ENCODE peak calls at places on chromosomes 3 and 15, in six cellular contexts. One of them, this sample, is unnamed.

GRCh38 chr3:192183109-192183508 is 544.2 kb downstream of the FGF12 start:
- DNase-seq in left ventricle myocardium inferior: no peak
- DNase-seq in psoas muscle: no peak
- DNase-seq in lower lobe of right lung: no peak
- DNase-seq in CD8-positive, alpha-beta T cell: no peak
- DNase-seq in esophagus squamous epithelium: no peak
- DNase-seq in this sample: no peak

GRCh38 chr15:66809664-66810063 is 107.6 kb downstream of the SMAD6 start:
- DNase-seq in CD8-positive, alpha-beta T cell: no peak
- DNase-seq in left ventricle myocardium inferior: no peak
- DNase-seq in lower lobe of right lung: no peak
- DNase-seq in esophagus squamous epithelium: no peak
- DNase-seq in psoas muscle: no peak
- DNase-seq in this sample: no peak

GRCh38 chr15:63826513-63826912 is 7.2 kb downstream of the HERC1 start:
- DNase-seq in esophagus squamous epithelium: no peak
- DNase-seq in psoas muscle: no peak
- DNase-seq in left ventricle myocardium inferior: no peak
- DNase-seq in lower lobe of right lung: no peak
- DNase-seq in CD8-positive, alpha-beta T cell: no peak
- DNase-seq in this sample: no peak

GRCh38 chr3:59502806-59503205 is 453.0 kb upstream of the CFAP20DC start:
- DNase-seq in lower lobe of right lung: no peak
- DNase-seq in left ventricle myocardium inferior: no peak
- DNase-seq in esophagus squamous epithelium: no peak
- DNase-seq in psoas muscle: no peak
- DNase-seq in CD8-positive, alpha-beta T cell: no peak
- DNase-seq in this sample: no peak

GRCh38 chr3:117844676-117845075 is 1135.1 kb downstream of the TUSC7 start:
- DNase-seq in CD8-positive, alpha-beta T cell: no peak
- DNase-seq in lower lobe of right lung: no peak
- DNase-seq in psoas muscle: no peak
- DNase-seq in esophagus squamous epithelium: no peak
- DNase-seq in left ventricle myocardium inferior: no peak
- DNase-seq in this sample: no peak

GRCh38 chr3:187017511-187018230 is 87.3 kb downstream of the ST6GAL1 start:
- DNase-seq in lower lobe of right lung: no peak
- DNase-seq in psoas muscle: no peak
- DNase-seq in CD8-positive, alpha-beta T cell: no peak
- DNase-seq in esophagus squamous epithelium: no peak
- DNase-seq in left ventricle myocardium inferior: peak; percentile 54
- DNase-seq in this sample: no peak

GRCh38 chr15:79994651-79995050 is 23.7 kb upstream of the BCL2A1 start:
- DNase-seq in CD8-positive, alpha-beta T cell: no peak
- DNase-seq in psoas muscle: no peak
- DNase-seq in esophagus squamous epithelium: no peak
- DNase-seq in left ventricle myocardium inferior: no peak
- DNase-seq in lower lobe of right lung: no peak
- DNase-seq in this sample: no peak

GRCh38 chr15:36903922-36904479 is 196.3 kb downstream of the MEIS2 start:
- DNase-seq in psoas muscle: no peak
- DNase-seq in CD8-positive, alpha-beta T cell: no peak
- DNase-seq in left ventricle myocardium inferior: no peak
- DNase-seq in lower lobe of right lung: no peak
- DNase-seq in esophagus squamous epithelium: no peak
- DNase-seq in this sample: no peak

GRCh38 chr3:30440147-30440604 is 166.2 kb upstream of the TGFBR2 start:
- DNase-seq in lower lobe of right lung: no peak
- DNase-seq in left ventricle myocardium inferior: no peak
- DNase-seq in esophagus squamous epithelium: no peak
- DNase-seq in psoas muscle: no peak
- DNase-seq in CD8-positive, alpha-beta T cell: no peak
- DNase-seq in this sample: no peak

GRCh38 chr3:64341355-64341754 is 116.1 kb upstream of the PRICKLE2 start:
- DNase-seq in esophagus squamous epithelium: no peak
- DNase-seq in lower lobe of right lung: no peak
- DNase-seq in psoas muscle: peak; percentile 21
- DNase-seq in left ventricle myocardium inferior: no peak
- DNase-seq in CD8-positive, alpha-beta T cell: no peak
- DNase-seq in this sample: no peak

GRCh38 chr3:110859340-110859739 is 212.3 kb upstream of the NECTIN3 start:
- DNase-seq in psoas muscle: no peak
- DNase-seq in left ventricle myocardium inferior: no peak
- DNase-seq in esophagus squamous epithelium: no peak
- DNase-seq in CD8-positive, alpha-beta T cell: no peak
- DNase-seq in lower lobe of right lung: no peak
- DNase-seq in this sample: no peak

GRCh38 chr15:29470794-29471193 is 201.2 kb upstream of the NSMCE3 start:
- DNase-seq in esophagus squamous epithelium: no peak
- DNase-seq in CD8-positive, alpha-beta T cell: no peak
- DNase-seq in left ventricle myocardium inferior: no peak
- DNase-seq in psoas muscle: no peak
- DNase-seq in lower lobe of right lung: no peak
- DNase-seq in this sample: no peak

GRCh38 chr3:178096955-178097354 is 439.3 kb upstream of the KCNMB2 start:
- DNase-seq in left ventricle myocardium inferior: no peak
- DNase-seq in esophagus squamous epithelium: no peak
- DNase-seq in CD8-positive, alpha-beta T cell: no peak
- DNase-seq in psoas muscle: no peak
- DNase-seq in lower lobe of right lung: no peak
- DNase-seq in this sample: no peak

GRCh38 chr3:46442591-46443530 is 21.8 kb downstream of the LTF start:
- DNase-seq in CD8-positive, alpha-beta T cell: no peak
- DNase-seq in left ventricle myocardium inferior: no peak
- DNase-seq in lower lobe of right lung: no peak
- DNase-seq in esophagus squamous epithelium: no peak
- DNase-seq in psoas muscle: no peak
- DNase-seq in this sample: no peak

GRCh38 chr3:172096881-172097420 is 57.6 kb downstream of the FNDC3B start:
- DNase-seq in CD8-positive, alpha-beta T cell: no peak
- DNase-seq in left ventricle myocardium inferior: no peak
- DNase-seq in esophagus squamous epithelium: no peak
- DNase-seq in lower lobe of right lung: no peak
- DNase-seq in psoas muscle: no peak
- DNase-seq in this sample: no peak

GRCh38 chr3:71599416-71599815 is 15.9 kb upstream of the FOXP1 start:
- DNase-seq in psoas muscle: no peak
- DNase-seq in esophagus squamous epithelium: no peak
- DNase-seq in lower lobe of right lung: no peak
- DNase-seq in CD8-positive, alpha-beta T cell: no peak
- DNase-seq in left ventricle myocardium inferior: no peak
- DNase-seq in this sample: no peak

GRCh38 chr3:110569073-110569472 is 502.5 kb upstream of the NECTIN3 start:
- DNase-seq in psoas muscle: no peak
- DNase-seq in lower lobe of right lung: no peak
- DNase-seq in CD8-positive, alpha-beta T cell: no peak
- DNase-seq in esophagus squamous epithelium: no peak
- DNase-seq in left ventricle myocardium inferior: no peak
- DNase-seq in this sample: no peak

GRCh38 chr15:65621638-65622037 is at the start of gene SLC24A1:
- DNase-seq in CD8-positive, alpha-beta T cell: no peak
- DNase-seq in esophagus squamous epithelium: no peak
- DNase-seq in left ventricle myocardium inferior: no peak
- DNase-seq in psoas muscle: no peak
- DNase-seq in lower lobe of right lung: no peak
- DNase-seq in this sample: no peak

GRCh38 chr15:51721199-51721960 is 16.1 kb downstream of the LYSMD2 start:
- DNase-seq in esophagus squamous epithelium: no peak
- DNase-seq in left ventricle myocardium inferior: no peak
- DNase-seq in CD8-positive, alpha-beta T cell: no peak
- DNase-seq in psoas muscle: no peak
- DNase-seq in lower lobe of right lung: no peak
- DNase-seq in this sample: no peak

GRCh38 chr15:34812369-34812768 is 17.0 kb upstream of the ACTC1 start:
- DNase-seq in CD8-positive, alpha-beta T cell: no peak
- DNase-seq in esophagus squamous epithelium: no peak
- DNase-seq in lower lobe of right lung: no peak
- DNase-seq in psoas muscle: no peak
- DNase-seq in left ventricle myocardium inferior: no peak
- DNase-seq in this sample: no peak

GRCh38 chr15:81480645-81481053 is 106.6 kb upstream of the TMC3 start:
- DNase-seq in lower lobe of right lung: no peak
- DNase-seq in CD8-positive, alpha-beta T cell: no peak
- DNase-seq in left ventricle myocardium inferior: no peak
- DNase-seq in psoas muscle: no peak
- DNase-seq in esophagus squamous epithelium: no peak
- DNase-seq in this sample: no peak

GRCh38 chr15:63504979-63505841 is 817 bp downstream of the USP3 start:
- DNase-seq in CD8-positive, alpha-beta T cell: no peak
- DNase-seq in lower lobe of right lung: peak; percentile 83
- DNase-seq in esophagus squamous epithelium: no peak
- DNase-seq in left ventricle myocardium inferior: peak; percentile 67
- DNase-seq in psoas muscle: peak; percentile 51
- DNase-seq in this sample: no peak

GRCh38 chr15:35306361-35306981 is 221.4 kb upstream of the NANOGP8 start:
- DNase-seq in lower lobe of right lung: no peak
- DNase-seq in CD8-positive, alpha-beta T cell: no peak
- DNase-seq in psoas muscle: no peak
- DNase-seq in esophagus squamous epithelium: no peak
- DNase-seq in left ventricle myocardium inferior: no peak
- DNase-seq in this sample: no peak

GRCh38 chr3:129938140-129938930 is 36.2 kb upstream of the TRH start:
- DNase-seq in CD8-positive, alpha-beta T cell: no peak
- DNase-seq in psoas muscle: no peak
- DNase-seq in esophagus squamous epithelium: no peak
- DNase-seq in left ventricle myocardium inferior: no peak
- DNase-seq in lower lobe of right lung: no peak
- DNase-seq in this sample: no peak

GRCh38 chr3:155861476-155862183 is 7.4 kb upstream of the SLC33A1 start:
- DNase-seq in left ventricle myocardium inferior: no peak
- DNase-seq in psoas muscle: no peak
- DNase-seq in esophagus squamous epithelium: no peak
- DNase-seq in CD8-positive, alpha-beta T cell: no peak
- DNase-seq in lower lobe of right lung: no peak
- DNase-seq in this sample: no peak

GRCh38 chr3:155854147-155854940 is at the start of gene SLC33A1:
- DNase-seq in psoas muscle: peak; percentile 99
- DNase-seq in lower lobe of right lung: peak; percentile 100
- DNase-seq in left ventricle myocardium inferior: peak; percentile 99
- DNase-seq in esophagus squamous epithelium: peak; percentile 95
- DNase-seq in CD8-positive, alpha-beta T cell: peak; percentile 98
- DNase-seq in this sample: peak; percentile 100

DNA sequence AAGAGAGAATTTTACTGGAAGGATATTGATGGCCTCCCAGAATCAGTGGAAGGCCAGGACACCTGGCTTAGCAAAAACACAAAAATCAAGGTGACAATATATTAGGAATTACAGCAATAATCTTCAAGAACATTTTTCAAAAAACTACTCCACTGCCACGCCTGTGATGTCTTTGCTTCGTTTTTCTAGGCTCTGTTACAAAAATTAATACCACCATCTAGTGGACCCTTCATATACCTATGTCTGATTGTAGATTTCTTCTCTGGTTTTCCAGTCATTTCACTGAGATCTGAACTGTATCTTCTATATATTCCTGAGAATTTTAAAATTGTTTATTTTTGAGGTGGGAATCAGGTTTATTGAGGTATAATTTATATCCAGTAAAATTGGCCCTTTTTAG is 5.6 kb upstream of the SLC33A1 start:
- DNase-seq in lower lobe of right lung: no peak
- DNase-seq in psoas muscle: no peak
- DNase-seq in esophagus squamous epithelium: no peak
- DNase-seq in left ventricle myocardium inferior: no peak
- DNase-seq in CD8-positive, alpha-beta T cell: no peak
- DNase-seq in this sample: no peak
- TF ChIP-seq CTCF in lower lobe of right lung: peak; percentile 16
- TF ChIP-seq CTCF in psoas muscle: no peak
- TF ChIP-seq CTCF in esophagus squamous epithelium: no peak
- TF ChIP-seq CTCF in left ventricle myocardium inferior: no peak
- TF ChIP-seq CTCF in CD8-positive, alpha-beta T cell: no peak
- TF ChIP-seq CTCF in this sample: no peak

DNA sequence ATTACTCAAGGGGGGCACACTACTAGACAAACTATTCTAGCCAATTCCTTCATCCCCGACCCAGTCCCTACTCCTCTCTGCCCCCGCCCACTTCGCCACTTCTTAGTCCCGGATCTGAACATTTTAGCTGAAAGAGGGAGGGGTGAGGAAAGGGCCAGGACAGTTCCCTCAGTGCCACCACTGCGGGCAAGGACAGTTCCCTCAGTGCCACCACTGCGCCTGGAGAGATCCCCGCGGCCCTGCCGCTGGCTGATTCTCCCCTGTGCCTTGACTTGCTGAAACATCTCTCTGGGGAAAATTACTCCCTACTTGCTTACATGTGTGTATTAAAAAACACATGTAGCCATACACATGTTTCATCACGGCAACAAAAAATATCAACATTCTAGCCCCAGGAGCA is 11.3 kb downstream of the SOX2 start:
- DNase-seq in psoas muscle: no peak
- DNase-seq in esophagus squamous epithelium: no peak
- DNase-seq in CD8-positive, alpha-beta T cell: no peak
- DNase-seq in left ventricle myocardium inferior: no peak
- DNase-seq in lower lobe of right lung: no peak
- DNase-seq in this sample: no peak
- H3K4me1 ChIP-seq in psoas muscle: peaks cover 11% of the 10 kb centered on the region
- H3K4me1 ChIP-seq in esophagus squamous epithelium: peaks cover 28% of the 10 kb centered on the region
- H3K4me1 ChIP-seq in CD8-positive, alpha-beta T cell: peaks cover 9% of the 10 kb centered on the region
- H3K4me1 ChIP-seq in left ventricle myocardium inferior: peaks cover 22% of the 10 kb centered on the region
- H3K4me1 ChIP-seq in lower lobe of right lung: peaks cover 21% of the 10 kb centered on the region
- H3K4me1 ChIP-seq in this sample: peaks cover 27% of the 10 kb centered on the region

DNA sequence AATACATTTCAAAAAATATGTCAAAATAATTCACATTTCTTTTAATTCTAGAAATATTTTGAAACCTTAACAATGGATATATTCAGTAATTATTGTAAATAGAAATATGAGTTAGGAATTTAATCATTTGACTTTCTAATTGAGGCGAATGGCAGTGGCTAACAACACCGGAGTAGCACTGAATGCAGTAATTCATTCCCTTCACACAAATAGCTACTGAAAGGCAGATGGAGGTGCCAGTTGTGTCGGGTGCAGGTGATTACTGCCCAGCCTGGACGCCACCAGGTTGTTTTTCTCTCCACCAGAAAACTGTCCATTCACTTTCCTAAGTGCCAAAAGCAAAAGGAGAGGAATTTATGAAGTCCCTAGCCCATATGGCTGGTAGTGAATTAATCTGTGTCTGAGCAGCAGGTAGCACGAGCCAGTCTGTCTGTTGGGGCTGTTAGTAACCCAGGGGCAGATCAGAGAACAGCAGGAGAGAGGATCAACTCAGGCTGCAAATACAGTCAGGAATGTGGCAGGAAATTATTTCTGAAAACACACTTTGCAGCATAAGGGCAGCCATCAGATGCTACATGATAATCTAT is 79.3 kb upstream of the GMNC start:
- DNase-seq in lower lobe of right lung: no peak
- DNase-seq in psoas muscle: no peak
- DNase-seq in left ventricle myocardium inferior: no peak
- DNase-seq in CD8-positive, alpha-beta T cell: no peak
- DNase-seq in esophagus squamous epithelium: no peak
- DNase-seq in this sample: no peak
- H3K4me3 ChIP-seq in lower lobe of right lung: no peak overlapping the region
- H3K4me3 ChIP-seq in psoas muscle: no peak overlapping the region
- H3K4me3 ChIP-seq in left ventricle myocardium inferior: no peak overlapping the region
- H3K4me3 ChIP-seq in CD8-positive, alpha-beta T cell: no peak overlapping the region
- H3K4me3 ChIP-seq in esophagus squamous epithelium: no peak overlapping the region
- H3K4me3 ChIP-seq in this sample: no peak overlapping the region

DNA sequence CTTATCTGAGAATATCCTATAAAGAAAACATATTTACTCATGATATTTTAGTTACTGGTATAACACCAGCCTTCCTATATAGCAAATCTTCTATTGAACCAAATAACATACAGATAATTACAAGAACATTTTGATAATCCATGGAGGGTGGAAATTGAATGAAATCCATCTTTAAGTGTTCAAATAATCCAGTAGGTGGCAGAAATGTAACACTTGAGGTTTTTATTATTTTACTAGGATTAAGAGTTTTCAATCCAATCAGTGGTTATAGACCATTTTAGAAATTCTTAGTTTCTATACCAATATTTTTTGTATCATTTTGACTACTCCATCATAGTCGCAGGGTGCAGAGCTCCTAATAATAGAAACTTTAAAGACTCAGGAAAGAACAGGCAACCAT is 101.9 kb upstream of the KCNH8 start:
- DNase-seq in esophagus squamous epithelium: no peak
- DNase-seq in left ventricle myocardium inferior: no peak
- DNase-seq in CD8-positive, alpha-beta T cell: no peak
- DNase-seq in lower lobe of right lung: no peak
- DNase-seq in psoas muscle: no peak
- DNase-seq in this sample: no peak
- TF ChIP-seq CTCF in esophagus squamous epithelium: no peak
- TF ChIP-seq CTCF in left ventricle myocardium inferior: peak; percentile 26
- TF ChIP-seq CTCF in CD8-positive, alpha-beta T cell: peak; percentile 20
- TF ChIP-seq CTCF in lower lobe of right lung: no peak
- TF ChIP-seq CTCF in psoas muscle: peak; percentile 14
- TF ChIP-seq CTCF in this sample: no peak